ENCODE peak calls at places on chromosomes 5 and 9, in five cellular contexts. L, S, Y, U and Q are unnamed samples.

GRCh38 chr9:128098936-128099931 is 28.3 kb downstream of the PTGES2 start:
- DNase-seq in S (no peak), Y (no peak), L (no peak), U (no peak), Q (no peak)

GRCh38 chr5:1118738-1119137 is 6.9 kb upstream of the SLC12A7 start:
- DNase-seq in Y (no peak), L (no peak), S (no peak), U (no peak), Q (no peak)

GRCh38 chr9:115717711-115718173 is 435.8 kb upstream of the PAPPA start:
- DNase-seq in Y (no peak), S (no peak), U (no peak), L (no peak), Q (no peak)

GRCh38 chr5:131169810-131170539 is 769 bp upstream of the LYRM7 start:
- DNase-seq in L (no peak), Y (no peak), S (no peak), U (no peak), Q (no peak)

GRCh38 chr9:91705386-91705785 is 244.6 kb downstream of the ROR2 start:
- DNase-seq in S (no peak), L (no peak), Y (no peak), U (no peak), Q (no peak)

GRCh38 chr9:72674961-72675360 is 153.6 kb downstream of the TMC1 start:
- DNase-seq in Y (no peak), U (no peak), L (no peak), S (no peak), Q (no peak)

GRCh38 chr5:171984748-171985419 is 21.6 kb downstream of the FBXW11 start:
- DNase-seq in S (peak; percentile 9), L (no peak), U (no peak), Y (peak; percentile 45), Q (no peak)

GRCh38 chr5:84688566-84688965 is 303.9 kb upstream of the EDIL3 start:
- DNase-seq in L (no peak), Y (no peak), S (no peak), U (no peak), Q (no peak)

GRCh38 chr5:99037668-99038067 is 108.9 kb upstream of the CHD1 start:
- DNase-seq in S (no peak), Y (no peak), L (no peak), U (no peak), Q (no peak)

GRCh38 chr5:92991681-92992472 is 589.1 kb downstream of the NR2F1-AS1 start:
- DNase-seq in L (no peak), U (no peak), S (peak; percentile 15), Y (no peak), Q (no peak)

GRCh38 chr5:119411935-119412623 is 40.2 kb upstream of the HSD17B4 start:
- DNase-seq in L (peak; percentile 21), S (peak; percentile 58), Y (no peak), U (no peak), Q (peak; percentile 56)

GRCh38 chr5:17803976-17804375 is 169.7 kb downstream of the TAF11L14 start:
- DNase-seq in S (no peak), L (no peak), Y (no peak), U (no peak), Q (no peak)

GRCh38 chr9:16321461-16322119 is 548.9 kb downstream of the BNC2 start:
- DNase-seq in S (peak; percentile 43), U (no peak), L (no peak), Y (no peak), Q (no peak)

GRCh38 chr9:72315089-72315509 is 49.9 kb downstream of the ZFAND5 start:
- DNase-seq in L (peak; percentile 35), S (no peak), Y (no peak), U (no peak), Q (peak; percentile 56)

GRCh38 chr9:74979844-74980243 is 27.1 kb upstream of the C9orf40 start:
- DNase-seq in S (no peak), U (no peak), L (no peak), Y (no peak), Q (no peak)

GRCh38 chr5:165525268-165525667 is 2019.8 kb downstream of the MAT2B start:
- DNase-seq in L (no peak), Y (no peak), S (no peak), U (no peak), Q (no peak)

GRCh38 chr5:168086104-168086610 is 205.3 kb upstream of the WWC1 start:
- DNase-seq in U (no peak), L (no peak), S (no peak), Y (no peak), Q (no peak)

GRCh38 chr5:145829708-145830361 is 5.3 kb downstream of the PRELID2 start:
- DNase-seq in S (no peak), Y (no peak), L (no peak), U (no peak), Q (no peak)

GRCh38 chr5:32707394-32707997 is 3.6 kb upstream of the NPR3 start:
- DNase-seq in L (no peak), Y (no peak), S (peak; percentile 43), U (no peak), Q (no peak)

GRCh38 chr5:153147891-153148623 is 342.4 kb upstream of the GRIA1 start:
- DNase-seq in Y (no peak), L (no peak), S (peak; percentile 9), U (no peak), Q (no peak)

GRCh38 chr9:90943341-90943740 is 141.7 kb downstream of the SYK start:
- DNase-seq in Y (no peak), S (no peak), L (no peak), U (no peak), Q (no peak)

GRCh38 chr5:63959177-63959982 is 2.9 kb downstream of the HTR1A start:
- DNase-seq in L (no peak), Y (no peak), U (peak; percentile 87), S (peak; percentile 7), Q (no peak)

GRCh38 chr5:151799407-151799806 is 27.7 kb downstream of the G3BP1 start:
- DNase-seq in L (no peak), S (no peak), Y (no peak), U (no peak), Q (no peak)
- H3K36me3 ChIP-seq in L (peaks cover 31% of the 10 kb centered on the region), S (peaks cover 91% of the 10 kb centered on the region), Y (peaks cover 18% of the 10 kb centered on the region), U (peaks cover 91% of the 10 kb centered on the region), Q (peaks cover 36% of the 10 kb centered on the region)

GRCh38 chr5:27130587-27130986 is 92.2 kb upstream of the CDH9 start:
- DNase-seq in U (no peak), L (no peak), Y (no peak), S (no peak), Q (no peak)

GRCh38 chr5:27125856-27126255 is 87.5 kb upstream of the CDH9 start:
- DNase-seq in S (no peak), U (no peak), L (no peak), Y (no peak), Q (no peak)

GRCh38 chr5:27129926-27130325 is 91.5 kb upstream of the CDH9 start:
- DNase-seq in Y (no peak), U (no peak), L (no peak), S (no peak), Q (no peak)

DNA sequence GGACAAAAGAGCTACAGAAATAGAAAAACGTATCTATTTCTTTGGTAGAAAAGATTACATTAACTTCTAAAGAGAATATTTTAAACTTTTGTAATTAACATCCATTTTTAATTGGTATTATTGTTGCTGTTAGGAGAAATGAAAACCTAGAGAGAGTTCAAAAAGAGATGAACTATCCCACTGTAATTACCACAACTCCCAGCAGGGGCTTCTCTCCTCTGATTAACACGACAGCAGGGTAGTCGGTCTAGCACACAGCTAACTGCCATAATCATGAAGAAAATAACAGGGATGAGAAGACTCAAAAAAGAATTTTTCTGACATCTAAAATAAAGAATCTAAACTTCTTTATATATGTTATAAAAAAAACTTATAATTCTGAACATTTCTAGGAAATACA is 86.2 kb upstream of the CDH9 start:
- DNase-seq in U (no peak), S (peak; percentile 45), L (no peak), Y (no peak), Q (no peak)
- TF ChIP-seq CTCF in U (no peak), S (peak; percentile 67), L (peak; percentile 8), Y (no peak), Q (no peak)

GRCh38 chr9:121344062-121344696 is 25.9 kb downstream of the STOM start:
- DNase-seq in Y (no peak), U (no peak), L (no peak), S (no peak), Q (no peak)

GRCh38 chr9:121350993-121351561 is 19.0 kb downstream of the STOM start:
- DNase-seq in S (peak; percentile 49), L (peak; percentile 52), U (no peak), Y (no peak), Q (peak; percentile 80)

GRCh38 chr9:121345070-121345469 is 25.0 kb downstream of the STOM start:
- DNase-seq in L (no peak), Y (no peak), S (no peak), U (no peak), Q (no peak)

GRCh38 chr9:121349009-121349408 is 21.0 kb downstream of the STOM start:
- DNase-seq in S (no peak), Y (no peak), U (no peak), L (no peak), Q (no peak)

DNA sequence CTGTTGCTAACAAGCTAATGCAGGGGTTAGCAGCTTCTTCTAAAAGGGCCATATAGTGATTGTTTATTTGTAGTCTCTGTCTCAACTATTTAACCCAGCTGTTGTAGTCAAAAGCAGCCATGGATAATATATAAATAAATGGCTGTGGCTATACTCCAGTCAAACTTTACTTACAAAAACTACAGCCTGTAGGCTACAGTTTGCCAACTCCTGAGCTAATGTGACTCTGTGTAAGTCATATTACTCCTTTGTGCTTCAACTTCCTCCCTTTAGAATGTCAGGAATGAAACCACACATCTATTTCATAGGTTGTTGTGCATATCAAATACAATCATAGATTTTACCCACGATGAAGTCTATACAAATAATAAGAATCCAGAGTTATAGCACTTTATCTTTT is 21.7 kb downstream of the STOM start:
- DNase-seq in Y (no peak), U (no peak), S (no peak), L (no peak), Q (no peak)
- H3K36me3 ChIP-seq in Y (no peaks in the 10 kb centered on the region), U (peaks cover 5% of the 10 kb centered on the region), S (peaks cover 33% of the 10 kb centered on the region), L (peaks cover 7% of the 10 kb centered on the region), Q (peaks cover 30% of the 10 kb centered on the region)

DNA sequence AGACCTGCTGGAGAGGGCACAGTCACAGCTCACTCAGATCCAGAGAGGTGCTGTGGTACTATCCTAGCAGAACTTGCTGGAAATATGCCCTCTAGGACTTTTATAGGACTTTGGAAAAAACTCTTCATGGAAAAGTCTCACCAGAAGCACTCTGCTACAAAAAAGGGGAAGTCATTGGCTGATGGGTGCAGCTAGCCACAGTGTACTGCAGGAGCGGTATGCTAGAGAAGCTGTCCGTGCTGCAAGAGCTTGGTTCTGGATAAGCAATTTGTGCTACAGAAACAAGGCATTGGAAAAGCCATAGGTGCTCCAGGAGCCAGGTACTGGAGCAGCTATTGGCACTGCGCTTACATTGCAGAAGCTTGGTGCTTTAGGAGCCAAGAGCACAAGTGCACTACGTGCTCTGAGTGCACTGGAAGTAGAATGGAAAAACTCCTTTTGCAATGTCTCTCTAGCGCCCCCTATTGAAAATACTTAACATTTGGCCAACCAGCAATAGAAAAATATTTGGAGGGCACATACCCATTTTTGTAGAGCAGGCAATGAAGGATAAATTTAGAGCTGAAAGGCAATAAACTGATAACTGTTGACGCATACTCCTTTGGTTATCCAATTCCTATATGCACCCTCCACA is 83.4 kb downstream of the MEGF10 start:
- DNase-seq in Y (no peak), L (no peak), S (no peak), U (no peak), Q (no peak)
- TF ChIP-seq CTCF in Y (peak; percentile 36), L (peak; percentile 7), S (peak; percentile 43), U (no peak), Q (no peak)

GRCh38 chr5:151034422-151035379 is 14.3 kb downstream of the GPX3 start:
- DNase-seq in U (no peak), L (no peak), S (no peak), Y (no peak), Q (no peak)
- H3K36me3 ChIP-seq in U (peaks cover 6% of the 10 kb centered on the region), L (peaks cover 33% of the 10 kb centered on the region), S (peaks cover 35% of the 10 kb centered on the region), Y (peaks cover 74% of the 10 kb centered on the region), Q (no peaks in the 10 kb centered on the region)

GRCh38 chr5:139903805-139904565 is 108.4 kb downstream of the PSD2 start:
- DNase-seq in U (no peak), L (no peak), S (peak; percentile 85), Y (peak; percentile 51), Q (no peak)
- TF ChIP-seq CTCF in U (no peak), L (no peak), S (no peak), Y (no peak), Q (no peak)